ENCODE peak calls at places on chromosomes 4 and X, in five cellular contexts. P, I, K, F and C are unnamed samples.

GRCh38 chrX:22037225-22037624 is 5.1 kb downstream of the PHEX start:
- ATAC-seq in K (no peak), I (no peak), P (no peak), F (peak; percentile 19), C (no peak)

GRCh38 chr4:82469776-82470345 is 39.5 kb downstream of the ENOPH1 start:
- ATAC-seq in P (no peak), K (peak; percentile 35), I (peak; percentile 26), F (peak; percentile 45), C (peak; percentile 35)

GRCh38 chrX:10110316-10110932 is 46.4 kb upstream of the CLCN4 start:
- ATAC-seq in P (no peak), I (no peak), K (no peak), F (peak; percentile 21), C (no peak)

GRCh38 chr4:185480016-185480732 is 8.6 kb upstream of the CCDC110 start:
- ATAC-seq in P (no peak), F (no peak), K (no peak), I (no peak), C (no peak)

GRCh38 chrX:35726176-35726575 is 72.0 kb upstream of the MAGEB16 start:
- ATAC-seq in I (no peak), K (no peak), F (no peak), P (no peak), C (no peak)

GRCh38 chr4:108116423-108117168 is 52.1 kb downstream of the LEF1 start:
- ATAC-seq in F (peak; percentile 45), P (peak; percentile 23), K (no peak), I (no peak), C (peak; percentile 72)

GRCh38 chr4:44422912-44423311 is 25.7 kb downstream of the KCTD8 start:
- ATAC-seq in K (no peak), P (no peak), F (no peak), I (no peak), C (no peak)

GRCh38 chrX:479273-479981 is 92.7 kb upstream of the PPP2R3B start:
- ATAC-seq in K (no peak), I (no peak), P (no peak), F (peak; percentile 37), C (peak; percentile 39)

GRCh38 chr4:121253961-121254360 is 89.8 kb upstream of the TNIP3 start:
- ATAC-seq in P (no peak), I (peak; percentile 33), F (no peak), K (no peak), C (peak; percentile 19)

GRCh38 chr4:88803600-88804096 is 106.0 kb upstream of the NAP1L5 start:
- ATAC-seq in P (peak; percentile 54), K (peak; percentile 85), F (peak; percentile 71), I (peak; percentile 90), C (peak; percentile 79)

GRCh38 chr4:86961103-86961502 is 26.3 kb downstream of the AFF1 start:
- ATAC-seq in K (no peak), I (peak; percentile 20), F (no peak), P (no peak), C (no peak)

GRCh38 chr4:8305851-8306361 is 36.4 kb downstream of the HTRA3 start:
- ATAC-seq in P (no peak), F (no peak), I (no peak), K (no peak), C (no peak)

GRCh38 chrX:32448320-32448719 is 763.0 kb downstream of the DMD start:
- ATAC-seq in P (peak; percentile 95), I (peak; percentile 63), F (peak; percentile 70), K (no peak), C (peak; percentile 86)

GRCh38 chr4:139950568-139950967 is 203.4 kb downstream of the MAML3 start:
- ATAC-seq in K (no peak), P (peak; percentile 84), F (peak; percentile 90), I (peak; percentile 59), C (peak; percentile 89)

GRCh38 chr4:42523066-42523718 is 125.9 kb downstream of the SHISA3 start:
- ATAC-seq in P (no peak), K (no peak), F (no peak), I (no peak), C (no peak)

GRCh38 chr4:104394409-104394813 is 100.3 kb downstream of the CXXC4 start:
- ATAC-seq in I (no peak), F (no peak), K (no peak), P (no peak), C (no peak)

GRCh38 chrX:77785400-77785745 is 643 bp downstream of the ATRX start:
- ATAC-seq in I (peak; percentile 55), F (no peak), K (peak; percentile 35), P (no peak), C (no peak)

GRCh38 chrX:49959602-49960001 is 37.2 kb downstream of the CLCN5 start:
- ATAC-seq in P (no peak), I (no peak), K (no peak), F (no peak), C (no peak)

GRCh38 chrX:47704736-47705135 is 45.8 kb upstream of the UXT start:
- ATAC-seq in P (no peak), I (no peak), F (no peak), K (no peak), C (no peak)

GRCh38 chr4:26343041-26343403 is 22.2 kb downstream of the RBPJ start:
- ATAC-seq in P (no peak), I (no peak), F (no peak), K (no peak), C (no peak)

GRCh38 chrX:134484039-134484438 is 24.1 kb downstream of the HPRT1 start:
- ATAC-seq in I (no peak), F (no peak), P (no peak), K (no peak), C (no peak)

GRCh38 chrX:18377802-18378201 is 23.3 kb upstream of the SCML2 start:
- ATAC-seq in P (no peak), I (peak; percentile 75), K (no peak), F (peak; percentile 47), C (peak; percentile 54)

GRCh38 chr4:26330946-26331345 is 10.1 kb downstream of the RBPJ start:
- ATAC-seq in P (no peak), K (no peak), F (no peak), I (no peak), C (peak; percentile 63)

GRCh38 chrX:10031743-10032142 is 64.6 kb downstream of the CLDN34 start:
- ATAC-seq in F (no peak), P (no peak), K (no peak), I (no peak), C (no peak)

GRCh38 chr4:36227913-36228312 is 16.4 kb downstream of the ARAP2 start:
- ATAC-seq in I (no peak), K (no peak), P (no peak), F (no peak), C (no peak)

GRCh38 chrX:47481160-47481559 is 1.9 kb downstream of the ZNF41 start:
- ATAC-seq in F (no peak), K (no peak), I (no peak), P (no peak), C (no peak)

GRCh38 chrX:10833299-10834169 is 213.1 kb upstream of the MID1 start:
- ATAC-seq in K (peak; percentile 92), P (no peak), F (no peak), I (peak; percentile 88), C (no peak)